ENCODE peak calls at places on chromosomes 6 and 20, in ten cellular contexts. N is ecto neural progenitor cell; K is fibroblast of pulmonary artery; S is GM23248; V is mesenteric fat pad; D is stimulated activated CD4-positive, alpha-beta T cell treated with anti-CD3 and anti-CD28 coated beads, Interleukin-1b, Interleukin-23, amount 100 ng/mL, for 24 hours; F is AG04450; U is renal cortical epithelial cell; I is epithelial cell of esophagus; M is AG04449. P is an unnamed sample.

GRCh38 chr6:132937466-132937906 is 123.1 kb downstream of the RPS12 start:
- DNase-seq in N (no peak), K (peak), S (peak), V (no peak), D (no peak), F (no peak), U (peak), I (peak), M (no peak), P (no peak)

GRCh38 chr6:135576055-135576454 is 78.5 kb upstream of the AHI1 start:
- DNase-seq in N (no peak), K (peak), S (peak), V (no peak), D (no peak), F (peak), U (peak), I (peak), M (peak), P (no peak)

GRCh38 chr20:58877374-58878360 is 25.2 kb downstream of the GNAS start:
- DNase-seq in N (peak), K (no peak), S (no peak), V (no peak), D (no peak), F (no peak), U (no peak), I (no peak), M (no peak), P (no peak)

GRCh38 chr20:32564921-32565734 is 20.0 kb downstream of the NOL4L start:
- DNase-seq in N (no peak), K (no peak), S (no peak), V (no peak), D (no peak), F (no peak), U (no peak), I (no peak), M (no peak), P (no peak)

GRCh38 chr6:116073765-116074450 is 13.2 kb upstream of the FRK start:
- DNase-seq in N (no peak), K (peak), S (peak), V (no peak), D (no peak), F (peak), U (peak), I (peak), M (no peak), P (no peak)

GRCh38 chr6:39084506-39084905 is 30.5 kb downstream of the SAYSD1 start:
- DNase-seq in N (no peak), K (no peak), S (no peak), V (no peak), D (no peak), F (no peak), U (no peak), I (no peak), M (no peak), P (no peak)

GRCh38 chr6:107275330-107275865 is 160.1 kb upstream of the BEND3 start:
- DNase-seq in N (no peak), K (peak), S (no peak), V (no peak), D (no peak), F (no peak), U (peak), I (peak), M (no peak), P (no peak)

GRCh38 chr6:111813247-111814162 is 59.7 kb downstream of the FYN start:
- DNase-seq in N (no peak), K (no peak), S (peak), V (no peak), D (no peak), F (no peak), U (peak), I (peak), M (peak), P (no peak)

GRCh38 chr6:139161169-139161568 is 26.3 kb downstream of the HECA start:
- DNase-seq in N (no peak), K (no peak), S (peak), V (no peak), D (no peak), F (no peak), U (peak), I (peak), M (no peak), P (peak)

GRCh38 chr20:17797163-17797562 is 97.4 kb downstream of the BANF2 start:
- DNase-seq in N (no peak), K (no peak), S (no peak), V (no peak), D (no peak), F (no peak), U (no peak), I (no peak), M (no peak), P (no peak)

GRCh38 chr6:6453186-6453585 is 132.7 kb upstream of the F13A1 start:
- DNase-seq in N (no peak), K (no peak), S (no peak), V (no peak), D (no peak), F (no peak), U (no peak), I (no peak), M (no peak), P (no peak)

GRCh38 chr20:11249683-11250082 is 575.9 kb upstream of the JAG1 start:
- DNase-seq in N (no peak), K (no peak), S (no peak), V (no peak), D (no peak), F (no peak), U (no peak), I (no peak), M (no peak), P (no peak)